ENCODE peak calls at places on chromosomes 12 and 14, in five cellular contexts. V is neural progenitor cell, J is ACHN, X is progenitor cell of endocrine pancreas, B is foreskin fibroblast. G is an unnamed sample.

GRCh38 chr12:10088955-10089354 is 9.8 kb downstream of the CLEC1A start:
- DNase-seq in V (no peak), B (no peak), J (no peak), X (no peak), G (no peak)

GRCh38 chr14:22929848-22930364 is 730 bp upstream of the PRMT5 start:
- DNase-seq in V (no peak), J (no peak), X (no peak), B (no peak), G (no peak)

GRCh38 chr12:95322335-95322734 is 104.7 kb downstream of the VEZT start:
- DNase-seq in V (no peak), B (peak), X (no peak), J (no peak), G (no peak)

GRCh38 chr12:7751394-7751793 is 4.2 kb upstream of the CLEC4C start:
- DNase-seq in B (no peak), X (no peak), J (no peak), V (no peak), G (no peak)

GRCh38 chr14:51533160-51533559 is 118.5 kb upstream of the FRMD6 start:
- DNase-seq in B (peak), J (no peak), V (no peak), X (no peak), G (no peak)

GRCh38 chr14:93263416-93263815 is 56.4 kb downstream of the UBR7 start:
- DNase-seq in J (no peak), B (peak), X (no peak), V (no peak), G (no peak)

GRCh38 chr14:105168979-105169507 is 467 bp upstream of the JAG2 start:
- DNase-seq in J (peak), B (no peak), X (no peak), V (peak), G (peak)

GRCh38 chr12:51160814-51161459 is 12.0 kb downstream of the TFCP2 start:
- DNase-seq in X (no peak), V (no peak), J (no peak), B (peak), G (no peak)

GRCh38 chr12:90909069-90909676 is 45.8 kb downstream of the CCER1 start:
- DNase-seq in X (peak), V (peak), J (peak), B (peak), G (peak)